ENCODE peak calls at places on chromosomes 4 and X, in four cellular contexts. O, I, C and T are unnamed samples.

GRCh38 chr4:10821826-10822225 is 137.3 kb upstream of the CLNK start:
- DNase-seq in O (no peak), I (no peak), C (no peak), T (no peak)

GRCh38 chr4:6116696-6117285 is 83.6 kb downstream of the JAKMIP1 start:
- DNase-seq in O (no peak), I (no peak), C (no peak), T (no peak)

GRCh38 chr4:75726577-75726976 is 2.2 kb downstream of the USO1 start:
- DNase-seq in O (no peak), I (peak), C (no peak), T (peak)

GRCh38 chrX:140664939-140665338 is 44.6 kb upstream of the LINC00632 start:
- DNase-seq in O (no peak), I (peak), C (no peak), T (peak)

GRCh38 chr4:176601156-176601555 is 191.6 kb downstream of the VEGFC start:
- DNase-seq in O (no peak), I (no peak), C (no peak), T (peak)

GRCh38 chr4:184265566-184266351 is 48.1 kb upstream of the ENPP6 start:
- DNase-seq in O (no peak), I (peak), C (no peak), T (peak)

GRCh38 chr4:837772-838171 is 11.8 kb upstream of the CPLX1 start:
- DNase-seq in O (no peak), I (no peak), C (no peak), T (no peak)

GRCh38 chr4:100106982-100107381 is 83.3 kb downstream of the DDIT4L start:
- DNase-seq in O (no peak), I (no peak), C (no peak), T (no peak)

GRCh38 chr4:147769386-147769785 is 37.5 kb downstream of the ARHGAP10 start:
- DNase-seq in O (no peak), I (no peak), C (no peak), T (no peak)

GRCh38 chr4:55675196-55675793 is 39.2 kb upstream of the NMU start:
- DNase-seq in O (peak), I (no peak), C (no peak), T (no peak)

GRCh38 chrX:51395474-51395806 is 62.8 kb downstream of the NUDT10 start:
- DNase-seq in O (no peak), I (no peak), C (no peak), T (no peak)

GRCh38 chrX:51395807-51396728 is 63.4 kb downstream of the NUDT10 start:
- DNase-seq in O (no peak), I (no peak), C (peak), T (no peak)
- H3K4me3 ChIP-seq in O (no peak), I (peak), C (peak), T (peak)

DNA sequence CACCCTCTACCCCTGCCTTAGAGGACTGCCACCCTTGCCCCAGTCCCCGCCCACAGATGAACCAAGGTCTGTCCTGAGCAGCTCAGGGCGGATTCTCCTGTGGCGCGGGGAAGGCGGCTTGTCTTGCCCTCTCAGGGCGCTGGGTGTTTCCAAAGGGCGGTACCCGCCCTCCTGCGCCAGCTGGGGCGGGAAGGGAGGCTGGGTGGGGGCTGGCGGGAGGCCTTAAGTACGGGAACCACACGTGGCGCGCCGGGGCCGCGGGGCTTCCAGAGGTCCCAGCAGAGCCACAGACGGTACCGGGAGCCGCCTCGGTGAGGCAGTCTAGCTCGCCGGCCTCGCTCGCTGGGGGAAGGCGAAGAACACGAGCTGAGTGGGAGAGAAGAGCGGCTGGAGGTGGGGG is 361.1 kb downstream of the MID1IP1 start:
- DNase-seq in O (peak), I (no peak), C (peak), T (no peak)
- TF ChIP-seq CTCF in O (peak), I (no peak), C (peak), T (no peak)

DNA sequence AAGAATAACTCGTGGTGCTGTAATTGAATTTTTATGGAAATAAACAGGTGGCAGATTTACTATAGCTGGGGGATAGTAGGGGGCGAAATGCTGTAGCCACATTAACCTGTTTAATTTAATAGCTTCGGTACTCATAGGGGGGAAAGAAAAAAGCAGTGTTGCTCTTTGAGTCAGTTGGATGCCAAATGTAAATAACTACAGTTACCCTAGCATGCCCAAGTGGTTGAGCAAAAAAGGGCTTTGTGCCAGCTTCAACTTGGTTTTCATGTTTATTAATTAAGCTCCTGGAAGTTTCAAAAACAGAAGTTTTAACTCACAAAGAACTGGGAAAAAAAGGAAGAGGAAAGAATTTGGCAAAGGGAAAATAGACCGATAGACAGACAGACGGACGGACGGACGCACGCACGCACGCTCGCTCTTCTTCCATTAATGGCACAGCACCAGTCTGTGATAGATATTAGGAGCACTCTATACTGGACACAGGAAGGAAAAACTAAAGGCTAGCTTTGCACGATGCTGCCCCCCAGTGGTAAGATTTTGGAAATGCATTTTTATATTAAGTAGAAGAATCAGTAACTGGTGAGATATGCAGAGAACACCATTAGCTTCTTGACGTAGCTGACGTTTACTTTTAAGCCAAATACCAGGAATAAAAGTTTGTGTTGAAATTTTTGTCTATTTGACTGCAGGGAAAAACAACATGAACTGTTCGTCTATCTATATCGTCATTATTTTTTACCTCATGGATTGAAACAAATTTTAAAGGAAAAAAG is 151.8 kb downstream of the SLC7A11 start:
- DNase-seq in O (peak), I (peak), C (no peak), T (peak)
- H3K4me3 ChIP-seq in O (no peak), I (peak), C (peak), T (peak)

GRCh38 chrX:15854080-15854655 is 445 bp downstream of the AP1S2 start:
- DNase-seq in O (peak), I (no peak), C (peak), T (no peak)
- TF ChIP-seq CTCF in O (peak), I (no peak), C (peak), T (peak)

GRCh38 chr4:141314627-141315026 is 93.9 kb downstream of the ZNF330 start:
- DNase-seq in O (no peak), I (no peak), C (no peak), T (no peak)
- H3K4me3 ChIP-seq in O (no peak), I (no peak), C (no peak), T (no peak)

DNA sequence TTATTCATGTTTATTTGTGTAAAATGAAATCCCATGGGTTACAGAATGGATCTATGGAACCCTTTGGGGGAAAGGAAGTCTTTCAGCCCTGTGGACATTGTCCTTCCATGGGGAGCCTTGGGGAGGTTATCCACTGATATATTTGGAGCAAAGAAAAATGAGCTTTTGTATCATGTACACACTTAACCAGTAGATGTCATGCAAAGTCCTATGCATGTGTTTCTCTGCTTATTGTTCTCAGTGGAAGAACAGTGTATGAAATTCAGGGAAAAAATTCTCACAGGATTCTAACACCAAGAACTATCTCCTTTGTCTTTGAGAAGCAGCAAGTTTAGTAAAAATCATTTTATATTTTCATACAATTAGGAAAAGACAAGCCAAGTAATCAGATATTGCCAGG is 105.3 kb downstream of the DTHD1 start:
- DNase-seq in O (no peak), I (no peak), C (no peak), T (no peak)
- TF ChIP-seq CTCF in O (peak), I (no peak), C (no peak), T (no peak)

GRCh38 chr4:128385683-128386304 is 98.2 kb upstream of the PGRMC2 start:
- DNase-seq in O (no peak), I (peak), C (no peak), T (peak)
- H3K4me3 ChIP-seq in O (no peak), I (no peak), C (no peak), T (no peak)

DNA sequence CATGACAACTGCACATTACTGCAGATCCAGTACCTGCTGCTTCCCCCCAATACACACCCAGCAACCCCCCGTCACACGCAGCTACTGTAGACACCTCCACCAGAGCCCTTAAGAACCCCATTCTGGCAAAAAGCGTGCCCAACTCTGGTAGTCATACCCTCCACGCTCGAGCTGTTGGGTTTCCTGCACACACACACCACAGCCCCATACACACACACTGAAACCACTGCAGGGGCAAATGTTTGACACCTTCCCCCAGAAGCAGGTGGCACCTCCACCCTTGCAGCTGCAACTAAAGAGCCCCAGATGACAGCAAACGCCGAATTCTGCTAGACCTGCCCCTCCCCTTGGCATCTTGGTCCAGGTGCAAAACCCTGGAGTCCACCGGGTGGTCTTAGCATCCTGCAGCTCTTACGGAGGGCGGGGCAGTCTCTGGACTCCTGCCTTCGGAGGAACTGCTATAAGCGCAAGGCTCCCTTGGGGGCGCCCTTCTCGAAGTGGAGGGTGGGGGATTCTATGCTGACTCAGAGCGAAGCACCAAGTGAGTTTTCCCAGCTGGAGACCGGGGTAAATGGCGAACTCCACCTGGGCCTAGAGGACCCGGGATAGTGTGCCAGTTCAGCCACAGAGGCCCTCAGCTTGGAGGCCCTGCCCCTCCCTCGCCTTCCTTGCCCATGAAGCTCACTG is 1.5 kb downstream of the FRMPD3 start:
- DNase-seq in O (peak), I (no peak), C (no peak), T (no peak)
- TF ChIP-seq CTCF in O (peak), I (no peak), C (no peak), T (peak)

DNA sequence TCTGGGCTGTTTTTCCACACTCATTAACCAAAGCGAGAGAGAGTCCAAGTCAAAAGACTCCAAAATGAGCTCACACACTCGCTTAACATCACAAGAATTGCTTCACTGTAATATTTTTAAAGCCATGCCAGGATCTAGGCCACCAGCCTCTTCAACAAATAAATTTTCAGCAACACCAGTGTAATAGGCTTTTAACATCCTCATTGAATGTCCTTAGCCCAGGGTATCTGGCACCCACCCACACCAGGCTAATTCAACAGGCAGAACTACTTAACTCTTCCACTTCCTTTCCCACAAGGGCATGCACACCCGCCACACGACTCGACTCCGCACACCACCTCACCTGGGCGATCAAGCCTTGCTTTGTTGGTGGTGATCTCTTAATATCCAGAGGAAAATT is 34.2 kb downstream of the FAT1 start:
- DNase-seq in O (no peak), I (no peak), C (peak), T (no peak)
- H3K4me3 ChIP-seq in O (no peak), I (no peak), C (no peak), T (no peak)

GRCh38 chr4:17260395-17260907 is 251.4 kb downstream of the QDPR start:
- DNase-seq in O (no peak), I (no peak), C (no peak), T (no peak)

GRCh38 chr4:17265653-17266052 is 246.2 kb downstream of the QDPR start:
- DNase-seq in O (no peak), I (no peak), C (no peak), T (no peak)

GRCh38 chr4:17265139-17265538 is 246.8 kb downstream of the QDPR start:
- DNase-seq in O (no peak), I (peak), C (no peak), T (no peak)
- TF ChIP-seq CTCF in O (no peak), I (no peak), C (no peak), T (no peak)